ENCODE peak calls at places on chromosomes 5 and 9, in six cellular contexts. V is AG04449, I is A549, L is tibial artery, K is left ventricle myocardium inferior, B is mucosa of descending colon. G is an unnamed sample.

GRCh38 chr5:176373100-176373818 is 8.0 kb downstream of the ARL10 start:
- DNase-seq in V (no peak), I (no peak), L (no peak), K (peak; percentile 38), B (no peak), G (no peak)

GRCh38 chr5:139638090-139638735 is 9.9 kb upstream of the CXXC5 start:
- DNase-seq in V (no peak), I (no peak), L (peak; percentile 95), K (peak; percentile 87), B (peak; percentile 82), G (peak; percentile 55)

GRCh38 chr9:98810106-98810840 is 2.8 kb downstream of the GALNT12 start:
- DNase-seq in V (no peak), I (no peak), L (no peak), K (no peak), B (peak; percentile 51), G (no peak)

GRCh38 chr9:134965421-134965820 is 47.7 kb upstream of the FCN1 start:
- DNase-seq in V (no peak), I (no peak), L (peak; percentile 28), K (no peak), B (no peak), G (no peak)

GRCh38 chr5:118775790-118776499 is 212.4 kb downstream of the DTWD2 start:
- DNase-seq in V (no peak), I (no peak), L (no peak), K (no peak), B (no peak), G (no peak)

GRCh38 chr5:55645304-55645703 is 66.8 kb downstream of the SLC38A9 start:
- DNase-seq in V (no peak), I (peak; percentile 36), L (no peak), K (no peak), B (no peak), G (no peak)

GRCh38 chr5:62256161-62257017 is 49.6 kb upstream of the KIF2A start:
- DNase-seq in V (no peak), I (no peak), L (no peak), K (no peak), B (no peak), G (no peak)

GRCh38 chr9:88803551-88804288 is 187.5 kb upstream of the S1PR3 start:
- DNase-seq in V (no peak), I (no peak), L (no peak), K (no peak), B (no peak), G (no peak)

GRCh38 chr5:82107277-82107676 is 135.5 kb downstream of the ATG10 start:
- DNase-seq in V (no peak), I (peak; percentile 40), L (no peak), K (no peak), B (no peak), G (no peak)
- TF ChIP-seq CTCF in V (peak; percentile 12), I (peak; percentile 63), L (no peak), K (peak; percentile 58), B (no peak), G (peak; percentile 33)

GRCh38 chr5:67166460-67166871 is 30.1 kb downstream of the CD180 start:
- DNase-seq in V (no peak), I (no peak), L (peak; percentile 80), K (peak; percentile 58), B (peak; percentile 71), G (no peak)
- TF ChIP-seq CTCF in V (no peak), I (peak; percentile 6), L (no peak), K (no peak), B (no peak), G (peak; percentile 4)

GRCh38 chr5:151222769-151223446 is 984 bp downstream of the CCDC69 start:
- DNase-seq in V (no peak), I (peak; percentile 13), L (peak; percentile 80), K (peak; percentile 47), B (peak; percentile 56), G (no peak)
- TF ChIP-seq CTCF in V (no peak), I (no peak), L (no peak), K (no peak), B (no peak), G (no peak)

GRCh38 chr5:44779167-44779566 is 29.6 kb upstream of the MRPS30 start:
- DNase-seq in V (no peak), I (no peak), L (no peak), K (no peak), B (no peak), G (no peak)

GRCh38 chr5:44770936-44771717 is 37.6 kb upstream of the MRPS30 start:
- DNase-seq in V (no peak), I (no peak), L (no peak), K (no peak), B (no peak), G (no peak)

DNA sequence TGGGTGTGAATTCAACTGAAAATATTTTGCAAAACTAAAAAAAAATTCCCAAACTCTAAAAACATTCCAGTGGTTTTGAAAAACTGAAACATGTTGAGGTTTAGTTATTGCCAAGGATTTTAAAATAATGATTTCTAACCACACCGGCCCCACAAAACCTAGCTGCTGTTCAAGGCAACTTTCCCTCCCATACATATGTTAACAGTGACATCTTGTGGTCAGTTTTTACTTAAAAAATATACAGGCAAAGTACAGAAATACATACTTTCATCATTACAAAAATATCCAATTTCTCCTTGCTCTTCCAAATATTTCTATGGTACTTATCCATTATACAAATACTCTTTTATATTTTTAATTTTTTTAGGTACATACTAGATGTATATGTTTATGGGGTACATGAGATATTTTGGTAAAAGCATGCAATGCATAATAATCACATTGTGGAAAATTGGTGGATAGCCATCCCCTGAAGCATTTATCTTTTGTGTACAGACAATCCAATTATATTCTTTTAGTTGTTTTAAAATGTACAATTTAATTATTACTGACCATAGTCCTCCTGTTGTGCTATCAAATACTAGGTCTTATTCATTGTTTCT is 34.4 kb upstream of the MRPS30 start:
- DNase-seq in V (peak; percentile 0), I (peak; percentile 49), L (no peak), K (no peak), B (peak; percentile 4), G (no peak)
- TF ChIP-seq CTCF in V (peak; percentile 14), I (peak; percentile 68), L (peak; percentile 49), K (peak; percentile 64), B (no peak), G (peak; percentile 63)

DNA sequence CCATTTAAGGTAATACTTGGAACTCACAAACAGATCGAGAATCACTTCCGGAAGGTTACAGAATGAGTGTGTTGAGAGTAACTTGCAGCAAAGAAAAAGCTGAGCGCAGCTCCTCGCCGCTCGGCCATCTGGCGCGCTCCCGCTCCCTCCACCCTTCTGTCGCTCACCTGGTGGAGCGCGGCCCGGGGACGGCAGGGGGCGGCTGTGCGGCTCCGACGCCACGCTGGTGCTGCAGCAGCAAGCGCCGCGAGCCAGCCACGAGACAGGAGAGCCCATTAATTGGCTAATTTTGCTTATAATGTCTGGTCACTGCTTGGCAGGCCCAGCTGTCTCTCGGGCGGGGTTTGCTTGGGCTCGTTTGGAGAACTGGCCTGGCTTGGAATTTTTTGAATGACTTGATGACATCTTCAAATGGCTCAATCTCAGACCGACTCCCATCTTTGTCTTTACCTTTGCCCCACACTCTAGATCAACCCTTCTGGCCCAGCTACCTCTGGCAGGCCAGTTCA is 601.8 kb downstream of the CCDC171 start:
- DNase-seq in V (no peak), I (peak; percentile 27), L (no peak), K (peak; percentile 30), B (peak; percentile 58), G (peak; percentile 74)
- TF ChIP-seq CTCF in V (peak; percentile 52), I (no peak), L (peak; percentile 11), K (peak; percentile 53), B (no peak), G (no peak)

DNA sequence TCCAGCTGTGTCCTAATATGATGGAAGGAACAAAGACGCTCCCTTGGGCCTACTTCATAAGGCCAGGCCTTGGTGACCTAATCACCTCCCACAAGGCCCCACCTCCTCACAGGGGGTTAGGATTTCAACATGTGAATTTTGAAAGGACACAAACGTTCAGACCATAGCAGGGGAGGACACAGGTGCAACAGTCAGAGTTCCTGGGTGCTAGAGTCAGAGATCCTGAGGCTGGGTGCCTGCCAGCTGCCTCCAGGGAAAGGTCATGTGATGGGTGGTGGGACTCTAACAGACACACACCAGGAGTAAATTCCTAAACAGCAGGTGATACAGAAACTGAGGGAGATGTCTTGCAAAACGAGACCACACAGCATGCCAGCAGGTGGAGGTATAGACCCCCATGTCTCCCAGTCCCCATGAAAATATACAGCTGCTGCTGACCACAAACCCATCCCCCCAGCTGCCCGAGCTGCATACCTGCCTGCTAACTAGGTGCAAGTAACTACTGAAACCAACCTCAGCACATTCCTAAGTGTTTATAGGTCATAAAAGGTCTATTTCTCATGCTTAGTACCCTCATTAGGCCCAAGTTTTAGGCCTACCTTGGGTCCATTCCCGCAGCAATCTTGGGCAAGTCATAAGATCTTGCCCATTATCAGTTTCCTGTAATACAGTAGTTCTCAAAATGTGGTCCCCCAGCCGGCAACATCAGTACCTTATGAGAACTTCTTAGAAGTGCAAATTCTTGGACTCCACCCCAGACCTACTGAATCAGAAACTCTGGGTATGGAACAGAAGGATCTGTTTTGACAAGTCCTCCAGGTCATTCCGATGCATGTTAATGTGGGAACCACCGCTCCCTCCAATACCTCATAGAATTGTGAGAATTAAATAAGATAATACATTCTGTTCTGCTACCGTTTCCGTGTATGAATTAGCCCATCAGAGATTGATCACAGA is 245.3 kb downstream of the ENC1 start:
- DNase-seq in V (no peak), I (no peak), L (no peak), K (no peak), B (peak; percentile 32), G (peak; percentile 25)
- TF ChIP-seq CTCF in V (no peak), I (no peak), L (no peak), K (peak; percentile 12), B (no peak), G (peak; percentile 13)

GRCh38 chr9:950139-950538 is 26.3 kb upstream of the DMRT3 start:
- DNase-seq in V (no peak), I (no peak), L (no peak), K (no peak), B (no peak), G (no peak)
- TF ChIP-seq CTCF in V (no peak), I (no peak), L (no peak), K (no peak), B (no peak), G (no peak)

G was measured in endothelial cell.